ENCODE peak calls at places on chromosomes 3 and 15, in eight cellular contexts. Q is frontal cortex; X is HuH-7.5; O is activated naive CD8-positive, alpha-beta T cell treated with anti-CD3 and anti-CD28 coated beads, Interleukin-2, amount 50 U/mL, for 16 hours; M is HCEC 1CT; D is activated T-cell treated with anti-CD3 and anti-CD28 coated beads for 24 hours; A is glomerular endothelial cell; G is stimulated activated CD4-positive, alpha-beta T cell treated with anti-CD3 and anti-CD28 coated beads, Interleukin-15, amount 100 ng/mL, for 1 hour. P is an unnamed sample.

GRCh38 chr15:71449956-71450355 is 334.7 kb downstream of the THSD4 start:
- DNase-seq in Q (no peak), X (no peak), O (no peak), M (no peak), D (no peak), A (no peak), G (no peak), P (no peak)

GRCh38 chr15:65286069-65286703 is 497 bp downstream of the PARP16 start:
- DNase-seq in Q (no peak), X (peak; percentile 54), O (no peak), M (peak; percentile 3), D (no peak), A (no peak), G (no peak), P (peak; percentile 89)

GRCh38 chr3:127680790-127681189 is 8.0 kb downstream of the ABTB1 start:
- DNase-seq in Q (no peak), X (no peak), O (no peak), M (no peak), D (no peak), A (no peak), G (no peak), P (no peak)

GRCh38 chr3:57893668-57894067 is 114.6 kb upstream of the FLNB start:
- DNase-seq in Q (no peak), X (no peak), O (no peak), M (no peak), D (no peak), A (no peak), G (no peak), P (no peak)

GRCh38 chr3:4359805-4360502 is 56.8 kb downstream of the SETMAR start:
- DNase-seq in Q (no peak), X (no peak), O (no peak), M (no peak), D (no peak), A (no peak), G (no peak), P (no peak)

GRCh38 chr15:74664028-74664616 is 31.7 kb downstream of the EDC3 start:
- DNase-seq in Q (no peak), X (no peak), O (no peak), M (peak; percentile 23), D (no peak), A (no peak), G (no peak), P (peak; percentile 89)

GRCh38 chr15:43520138-43520537 is 2.7 kb downstream of the MAP1A start:
- DNase-seq in Q (no peak), X (no peak), O (no peak), M (no peak), D (no peak), A (no peak), G (no peak), P (no peak)

GRCh38 chr3:22361465-22361864 is 610.5 kb upstream of the ZNF385D start:
- DNase-seq in Q (no peak), X (no peak), O (no peak), M (no peak), D (no peak), A (no peak), G (no peak), P (no peak)

GRCh38 chr3:181052256-181052655 is 62.7 kb upstream of the DNAJC19 start:
- DNase-seq in Q (no peak), X (no peak), O (no peak), M (no peak), D (no peak), A (no peak), G (no peak), P (no peak)

GRCh38 chr3:27392950-27393679 is 23.9 kb upstream of the NEK10 start:
- DNase-seq in Q (no peak), X (no peak), O (no peak), M (no peak), D (no peak), A (no peak), G (no peak), P (no peak)

GRCh38 chr3:41575754-41576153 is 376.4 kb downstream of the CTNNB1 start:
- DNase-seq in Q (no peak), X (no peak), O (no peak), M (no peak), D (no peak), A (no peak), G (no peak), P (peak; percentile 38)

GRCh38 chr15:77980094-77980493 is 97.4 kb downstream of the TBC1D2B start:
- DNase-seq in Q (no peak), X (no peak), O (no peak), M (no peak), D (no peak), A (no peak), G (no peak), P (peak; percentile 41)

GRCh38 chr3:65919841-65920240 is 118.9 kb downstream of the MAGI1 start:
- DNase-seq in Q (no peak), X (no peak), O (no peak), M (peak; percentile 13), D (no peak), A (no peak), G (no peak), P (no peak)

GRCh38 chr15:65101891-65102708 is 12.9 kb downstream of the UBAP1L start:
- DNase-seq in Q (no peak), X (no peak), O (no peak), M (no peak), D (no peak), A (no peak), G (no peak), P (no peak)

GRCh38 chr3:139654637-139655365 is 23.0 kb downstream of the NMNAT3 start:
- DNase-seq in Q (no peak), X (peak; percentile 9), O (no peak), M (no peak), D (no peak), A (no peak), G (no peak), P (no peak)

GRCh38 chr3:37498126-37499039 is 324.0 kb upstream of the LRRFIP2 start:
- DNase-seq in Q (no peak), X (no peak), O (no peak), M (no peak), D (no peak), A (no peak), G (no peak), P (no peak)

GRCh38 chr3:172622916-172623700 is 87.8 kb downstream of the NCEH1 start:
- DNase-seq in Q (no peak), X (no peak), O (no peak), M (peak; percentile 60), D (peak; percentile 30), A (no peak), G (no peak), P (no peak)

GRCh38 chr3:182837855-182838454 is 44.7 kb downstream of the ATP11B start:
- DNase-seq in Q (no peak), X (no peak), O (no peak), M (peak; percentile 47), D (no peak), A (peak; percentile 25), G (no peak), P (no peak)

GRCh38 chr15:101692799-101693198 is 31.5 kb downstream of the TARS3 start:
- DNase-seq in Q (no peak), X (no peak), O (no peak), M (no peak), D (no peak), A (no peak), G (no peak), P (no peak)

GRCh38 chr3:25155696-25156471 is 272.2 kb upstream of the RARB start:
- DNase-seq in Q (no peak), X (no peak), O (no peak), M (no peak), D (no peak), A (no peak), G (no peak), P (no peak)

GRCh38 chr15:49620174-49620573 is 444 bp downstream of the FAM227B start:
- DNase-seq in Q (no peak), X (no peak), O (no peak), M (peak; percentile 44), D (no peak), A (no peak), G (no peak), P (no peak)

GRCh38 chr3:141414141-141414689 is 45.9 kb downstream of the ZBTB38 start:
- DNase-seq in Q (no peak), X (no peak), O (no peak), M (peak; percentile 45), D (peak; percentile 33), A (no peak), G (no peak), P (no peak)

GRCh38 chr3:12902181-12902999 is 61.0 kb upstream of the RPL32 start:
- DNase-seq in Q (no peak), X (no peak), O (no peak), M (no peak), D (no peak), A (no peak), G (no peak), P (peak; percentile 53)

GRCh38 chr3:146503459-146504202 is 34.3 kb upstream of the PLSCR2 start:
- DNase-seq in Q (no peak), X (no peak), O (no peak), M (peak; percentile 92), D (no peak), A (no peak), G (no peak), P (no peak)

GRCh38 chr3:20930034-20930433 is 744.0 kb upstream of the SGO1 start:
- DNase-seq in Q (no peak), X (peak; percentile 41), O (no peak), M (no peak), D (no peak), A (no peak), G (no peak), P (no peak)

GRCh38 chr3:194294199-194294887 is 56.8 kb downstream of the CPN2 start:
- DNase-seq in Q (no peak), X (no peak), O (no peak), M (no peak), D (no peak), A (no peak), G (no peak), P (no peak)